ENCODE peak calls at places on chromosomes 16 and 17, in five cellular contexts. C, K, D, A and U are unnamed samples.

GRCh38 chr17:64262125-64262421 is 987 bp downstream of the TEX2 start:
- ATAC-seq in K (peak), C (peak), D (peak), A (peak), U (no peak)

GRCh38 chr17:7444682-7445010 is 215 bp upstream of the CHRNB1 start:
- ATAC-seq in A (no peak), D (no peak), K (no peak), C (no peak), U (no peak)

GRCh38 chr17:79114455-79115301 is 40.1 kb downstream of the ENGASE start:
- ATAC-seq in C (peak), D (peak), A (peak), K (peak), U (no peak)

GRCh38 chr16:12735805-12736204 is 67.9 kb downstream of the CPPED1 start:
- ATAC-seq in D (no peak), C (no peak), K (no peak), A (no peak), U (no peak)

GRCh38 chr17:31834448-31834847 is 24.6 kb downstream of the COPRS start:
- ATAC-seq in D (no peak), A (no peak), K (no peak), C (no peak), U (peak)

GRCh38 chr17:30021708-30022317 is 80.4 kb downstream of the EFCAB5 start:
- ATAC-seq in A (no peak), C (no peak), D (peak), K (no peak), U (no peak)

GRCh38 chr16:70476272-70477020 is 22.1 kb downstream of the FCSK start:
- ATAC-seq in D (no peak), C (peak), K (no peak), A (peak), U (peak)

GRCh38 chr17:79282294-79282693 is 207.7 kb downstream of the ENGASE start:
- ATAC-seq in D (peak), K (no peak), A (no peak), C (no peak), U (no peak)

GRCh38 chr16:3810198-3810664 is 70.3 kb downstream of the CREBBP start:
- ATAC-seq in D (no peak), A (no peak), K (no peak), C (no peak), U (no peak)

GRCh38 chr17:81556863-81557262 is 4.7 kb upstream of the FAAP100 start:
- ATAC-seq in C (no peak), A (no peak), K (no peak), D (no peak), U (no peak)

GRCh38 chr16:89007371-89008249 is 30.6 kb upstream of the CBFA2T3 start:
- ATAC-seq in C (no peak), A (no peak), K (no peak), D (no peak), U (no peak)

GRCh38 chr16:17301593-17302135 is 169.1 kb downstream of the XYLT1 start:
- ATAC-seq in C (no peak), K (no peak), A (no peak), D (peak), U (peak)

GRCh38 chr16:68387301-68387700 is 61.0 kb downstream of the SMPD3 start:
- ATAC-seq in A (peak), C (peak), K (no peak), D (peak), U (no peak)

GRCh38 chr16:10590342-10590741 is 9.9 kb upstream of the EMP2 start:
- ATAC-seq in K (no peak), A (no peak), D (no peak), C (no peak), U (no peak)

GRCh38 chr16:24511174-24511573 is 28.2 kb upstream of the RBBP6 start:
- ATAC-seq in C (no peak), K (no peak), D (no peak), A (no peak), U (no peak)

GRCh38 chr16:54296543-54296942 is 10.0 kb upstream of the IRX3 start:
- ATAC-seq in C (no peak), K (no peak), A (no peak), D (no peak), U (no peak)

GRCh38 chr17:28230011-28230410 is 89.0 kb upstream of the TMEM97 start:
- ATAC-seq in A (no peak), K (no peak), D (peak), C (no peak), U (no peak)

GRCh38 chr17:7408341-7408740 is 696 bp downstream of the NLGN2 start:
- ATAC-seq in A (no peak), K (no peak), C (no peak), D (no peak), U (no peak)

GRCh38 chr16:66712512-66712911 is 16.0 kb upstream of the CMTM4 start:
- ATAC-seq in K (no peak), D (no peak), C (no peak), A (peak), U (no peak)

GRCh38 chr16:2009791-2010510 is at the start of gene ZNF598:
- ATAC-seq in K (peak), C (peak), A (peak), D (peak), U (peak)

GRCh38 chr16:87266846-87267245 is 50.3 kb downstream of the C16orf95 start:
- ATAC-seq in D (no peak), C (no peak), K (no peak), A (peak), U (no peak)

GRCh38 chr16:17225551-17225950 is 245.2 kb downstream of the XYLT1 start:
- ATAC-seq in K (no peak), A (peak), D (no peak), C (no peak), U (no peak)

GRCh38 chr17:8469964-8470363 is 34.3 kb downstream of the NDEL1 start:
- ATAC-seq in D (peak), A (no peak), K (no peak), C (no peak), U (no peak)

GRCh38 chr16:86477642-86478041 is 32.7 kb upstream of the FOXF1 start:
- ATAC-seq in C (no peak), D (no peak), K (no peak), A (no peak), U (no peak)

GRCh38 chr17:17723354-17724261 is 42.4 kb downstream of the RAI1 start:
- ATAC-seq in D (peak), A (peak), C (peak), K (no peak), U (no peak)

GRCh38 chr17:39706383-39706782 is 6.5 kb downstream of the ERBB2 start:
- ATAC-seq in A (no peak), D (no peak), C (peak), K (no peak), U (no peak)

GRCh38 chr16:88744839-88745521 is 38.7 kb downstream of the CTU2 start:
- ATAC-seq in C (no peak), A (peak), D (no peak), K (peak), U (no peak)